ENCODE peak calls at places on chromosome 2, in four cellular contexts. K, N, D and C are unnamed samples. For H3K9me3, the result is how much of the 10 kb centered on the place peaks cover.

GRCh38 chr2:201928363-201928762 is 105.3 kb upstream of the FZD7 start:
- DNase-seq in K (no peak), N (no peak), D (no peak), C (no peak)

GRCh38 chr2:20704886-20705285 is 37.9 kb downstream of the GDF7 start:
- DNase-seq in K (no peak), N (no peak), D (no peak), C (no peak)

GRCh38 chr2:239337122-239337876 is 63.5 kb downstream of the HDAC4 start:
- DNase-seq in K (no peak), N (no peak), D (no peak), C (no peak)

GRCh38 chr2:2828774-2829368 is 497.8 kb upstream of the MYT1L start:
- DNase-seq in K (no peak), N (no peak), D (no peak), C (no peak)

GRCh38 chr2:208970070-208970469 is 453.8 kb upstream of the MAP2 start:
- DNase-seq in K (no peak), N (no peak), D (no peak), C (no peak)

GRCh38 chr2:236157815-236158498 is 10.2 kb downstream of the GBX2 start:
- DNase-seq in K (no peak), N (no peak), D (no peak), C (no peak)

GRCh38 chr2:120863661-120864320 is 128.1 kb downstream of the GLI2 start:
- DNase-seq in K (no peak), N (peak), D (no peak), C (no peak)

GRCh38 chr2:175853110-175853509 is 149.0 kb downstream of the LNPK start:
- DNase-seq in K (no peak), N (no peak), D (no peak), C (no peak)

GRCh38 chr2:58045580-58046334 is 849 bp upstream of the VRK2 start:
- DNase-seq in K (peak), N (no peak), D (no peak), C (no peak)

GRCh38 chr2:190180313-190181065 is 118.0 kb upstream of the MSTN start:
- DNase-seq in K (no peak), N (no peak), D (no peak), C (no peak)

GRCh38 chr2:188884552-188884951 is 89.6 kb upstream of the COL3A1 start:
- DNase-seq in K (no peak), N (no peak), D (no peak), C (no peak)

GRCh38 chr2:104438481-104438880 is 415.4 kb upstream of the POU3F3 start:
- DNase-seq in K (no peak), N (no peak), D (no peak), C (no peak)

GRCh38 chr2:112731479-112731878 is 10.7 kb downstream of the NT5DC4 start:
- DNase-seq in K (no peak), N (no peak), D (no peak), C (no peak)

GRCh38 chr2:231541605-231542509 is 11.6 kb upstream of the NMUR1 start:
- DNase-seq in K (no peak), N (no peak), D (no peak), C (no peak)
- TF ChIP-seq CTCF in K (no peak), N (no peak), D (no peak), C (no peak)

GRCh38 chr2:9858730-9859068 is 15.4 kb downstream of the TAF1B start:
- DNase-seq in K (no peak), N (no peak), D (no peak), C (no peak)
- H3K9me3 ChIP-seq in K (under half), N (under half), D (under half), C (under half)

DNA sequence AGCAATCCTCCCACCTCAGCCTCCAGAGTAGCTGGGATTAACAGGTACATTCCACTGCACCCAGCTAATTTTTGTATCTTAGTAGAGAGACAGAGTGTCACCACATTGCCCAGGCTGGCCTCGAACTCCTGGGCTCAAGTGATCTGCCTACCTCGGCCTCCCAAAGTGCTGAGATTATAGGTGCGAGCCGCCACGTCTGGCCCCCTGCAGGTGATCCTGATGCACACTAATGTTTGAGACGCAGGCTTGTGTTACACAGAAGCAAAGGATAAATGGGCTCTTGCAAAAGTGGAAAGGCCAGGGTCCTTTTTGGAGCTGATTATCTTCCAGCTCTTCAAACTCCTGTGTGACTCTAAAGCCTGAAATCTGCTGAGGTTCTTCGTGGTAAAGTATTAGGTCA is 84.2 kb downstream of the TGFA start:
- DNase-seq in K (no peak), N (no peak), D (no peak), C (no peak)
- TF ChIP-seq CTCF in K (no peak), N (no peak), D (no peak), C (no peak)

DNA sequence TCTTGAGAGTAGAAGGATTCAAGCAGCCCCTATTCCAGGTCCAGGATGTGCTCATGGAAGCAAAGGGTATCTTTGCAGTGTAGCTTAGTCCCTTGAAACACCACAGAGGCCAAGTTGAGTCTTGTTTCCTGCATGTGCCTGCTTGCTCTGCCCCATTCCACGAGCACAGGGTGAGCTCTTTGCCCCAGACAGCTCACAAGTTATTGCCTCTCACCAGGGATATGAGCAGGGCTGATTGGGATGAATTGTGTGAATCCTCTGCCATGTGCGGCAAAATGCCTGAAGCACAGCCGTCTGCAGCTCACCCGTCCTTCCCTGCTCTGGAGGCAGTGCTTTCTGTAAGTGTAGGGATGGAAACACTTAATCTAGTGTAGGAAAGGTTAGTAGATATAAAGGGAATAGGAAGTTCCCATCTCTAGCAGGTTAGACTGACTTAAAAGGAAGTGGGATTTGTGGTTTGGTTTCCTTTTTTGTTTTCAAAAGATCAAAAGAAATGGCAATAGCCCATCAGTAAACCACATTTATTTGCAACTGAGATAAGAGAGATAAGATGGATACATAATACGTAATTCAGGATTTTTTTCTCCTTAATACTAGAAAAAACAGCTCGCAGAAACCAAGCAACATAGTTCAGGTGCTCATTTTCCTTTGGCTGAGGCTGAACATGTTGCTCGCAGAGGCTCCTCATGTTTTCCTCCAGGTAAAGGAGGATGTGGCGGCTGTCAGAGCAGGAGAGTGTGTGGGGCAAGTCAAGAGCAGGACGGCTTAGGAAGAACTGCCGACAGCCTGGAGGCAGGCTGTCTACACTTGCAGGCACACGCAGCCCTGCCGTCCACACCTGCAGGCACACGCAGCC is 41.4 kb downstream of the TMEM182 start:
- DNase-seq in K (no peak), N (peak), D (no peak), C (no peak)
- H3K9me3 ChIP-seq in K (under half), N (under half), D (under half), C (under half)

DNA sequence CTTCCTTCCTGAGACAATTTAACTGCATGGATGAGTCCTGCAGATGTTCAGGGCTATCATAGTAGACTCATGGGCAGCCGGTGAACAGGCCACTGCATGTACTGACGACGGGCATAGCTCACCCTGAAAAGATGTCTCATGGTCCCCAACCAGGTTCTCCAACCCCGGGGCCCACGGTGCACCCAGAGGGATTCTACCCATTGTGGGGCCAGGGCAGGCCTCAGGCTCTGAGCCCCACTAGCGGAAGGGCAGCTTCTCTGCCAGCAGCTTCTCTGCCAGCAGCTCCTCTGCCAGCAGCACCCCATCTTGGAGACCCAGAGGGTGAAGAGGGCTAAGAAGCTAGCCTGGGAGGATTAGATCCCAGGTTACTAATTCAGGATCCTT is 3.2 kb upstream of the CNNM4 start:
- DNase-seq in K (no peak), N (no peak), D (no peak), C (no peak)
- TF ChIP-seq CTCF in K (no peak), N (no peak), D (no peak), C (no peak)

DNA sequence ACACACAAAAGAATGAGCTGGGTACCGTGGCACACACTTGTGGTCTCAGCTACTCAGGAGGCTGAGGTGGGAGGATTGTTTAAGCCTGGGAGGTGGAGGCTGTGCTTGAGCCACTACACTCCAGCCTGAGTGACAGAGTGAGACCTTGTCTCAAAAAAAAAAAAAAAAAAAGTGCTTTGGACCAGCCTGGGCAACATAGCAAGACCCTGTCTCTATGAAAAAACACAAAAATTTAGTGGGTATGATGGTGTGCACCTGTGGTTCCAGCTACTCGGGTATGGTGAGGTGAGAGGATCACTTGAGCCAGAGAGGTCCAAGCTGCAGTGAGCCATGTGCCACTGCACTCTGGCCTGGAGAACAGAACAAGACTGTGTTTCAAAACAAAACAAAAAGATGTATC is 10.4 kb downstream of the ZNF512 start:
- DNase-seq in K (no peak), N (no peak), D (no peak), C (no peak)
- H3K9me3 ChIP-seq in K (under half), N (under half), D (under half), C (under half)